ENCODE peak calls at places on chromosomes 3 and 15, in six cellular contexts. One of them, this sample, is unnamed.
A peak's percentile ranks its signal among the peaks of the same experiment; 100 is the strongest.

GRCh38 chr15:101578443-101578894 is 73.7 kb downstream of the TM2D3 start:
- DNase-seq in psoas muscle: no peak
- DNase-seq in IMR-90: no peak
- DNase-seq in BE2C: peak; percentile 57
- DNase-seq in ovary: no peak
- DNase-seq in gastrocnemius medialis: no peak
- DNase-seq in this sample: peak; percentile 78

GRCh38 chr3:169165196-169166159 is 498.0 kb downstream of the MECOM start:
- DNase-seq in psoas muscle: no peak
- DNase-seq in IMR-90: no peak
- DNase-seq in BE2C: no peak
- DNase-seq in ovary: no peak
- DNase-seq in gastrocnemius medialis: no peak
- DNase-seq in this sample: no peak

GRCh38 chr3:12353796-12354505 is 65.1 kb downstream of the PPARG start:
- DNase-seq in psoas muscle: no peak
- DNase-seq in IMR-90: no peak
- DNase-seq in BE2C: no peak
- DNase-seq in ovary: no peak
- DNase-seq in gastrocnemius medialis: no peak
- DNase-seq in this sample: no peak

GRCh38 chr3:143265501-143266070 is 146.0 kb downstream of the CHST2 start:
- DNase-seq in psoas muscle: no peak
- DNase-seq in IMR-90: no peak
- DNase-seq in BE2C: no peak
- DNase-seq in ovary: no peak
- DNase-seq in gastrocnemius medialis: no peak
- DNase-seq in this sample: no peak

GRCh38 chr15:49589030-49589429 is 31.6 kb downstream of the FAM227B start:
- DNase-seq in psoas muscle: no peak
- DNase-seq in IMR-90: peak; percentile 0
- DNase-seq in BE2C: no peak
- DNase-seq in ovary: no peak
- DNase-seq in gastrocnemius medialis: no peak
- DNase-seq in this sample: no peak

GRCh38 chr3:12922299-12922698 is 80.9 kb upstream of the RPL32 start:
- DNase-seq in psoas muscle: no peak
- DNase-seq in IMR-90: peak; percentile 15
- DNase-seq in BE2C: no peak
- DNase-seq in ovary: no peak
- DNase-seq in gastrocnemius medialis: no peak
- DNase-seq in this sample: no peak

GRCh38 chr3:14117468-14118399 is 6.9 kb downstream of the CHCHD4 start:
- DNase-seq in psoas muscle: no peak
- DNase-seq in IMR-90: no peak
- DNase-seq in BE2C: no peak
- DNase-seq in ovary: no peak
- DNase-seq in gastrocnemius medialis: no peak
- DNase-seq in this sample: no peak

GRCh38 chr15:75063338-75063737 is 39.9 kb downstream of the PPCDC start:
- DNase-seq in psoas muscle: no peak
- DNase-seq in IMR-90: peak; percentile 74
- DNase-seq in BE2C: no peak
- DNase-seq in ovary: no peak
- DNase-seq in gastrocnemius medialis: no peak
- DNase-seq in this sample: no peak

GRCh38 chr15:43912991-43913927 is 86.5 kb downstream of the WDR76 start:
- DNase-seq in psoas muscle: no peak
- DNase-seq in IMR-90: peak; percentile 99
- DNase-seq in BE2C: peak; percentile 35
- DNase-seq in ovary: peak; percentile 19
- DNase-seq in gastrocnemius medialis: no peak
- DNase-seq in this sample: no peak

GRCh38 chr15:88605507-88606436 is 15.4 kb upstream of the AEN start:
- DNase-seq in psoas muscle: no peak
- DNase-seq in IMR-90: peak; percentile 29
- DNase-seq in BE2C: peak; percentile 47
- DNase-seq in ovary: no peak
- DNase-seq in gastrocnemius medialis: no peak
- DNase-seq in this sample: peak; percentile 80

GRCh38 chr3:42996633-42997075 is 17.5 kb downstream of the GASK1A start:
- DNase-seq in psoas muscle: peak; percentile 69
- DNase-seq in IMR-90: no peak
- DNase-seq in BE2C: no peak
- DNase-seq in ovary: no peak
- DNase-seq in gastrocnemius medialis: peak; percentile 59
- DNase-seq in this sample: no peak

GRCh38 chr3:64355473-64355872 is 130.2 kb upstream of the PRICKLE2 start:
- DNase-seq in psoas muscle: no peak
- DNase-seq in IMR-90: peak; percentile 67
- DNase-seq in BE2C: no peak
- DNase-seq in ovary: no peak
- DNase-seq in gastrocnemius medialis: no peak
- DNase-seq in this sample: no peak

GRCh38 chr3:165638066-165638465 is 199.2 kb downstream of the BCHE start:
- DNase-seq in psoas muscle: no peak
- DNase-seq in IMR-90: peak; percentile 28
- DNase-seq in BE2C: no peak
- DNase-seq in ovary: no peak
- DNase-seq in gastrocnemius medialis: no peak
- DNase-seq in this sample: no peak

GRCh38 chr3:38283810-38284775 is 2.0 kb downstream of the SLC22A14 start:
- DNase-seq in psoas muscle: no peak
- DNase-seq in IMR-90: peak; percentile 53
- DNase-seq in BE2C: no peak
- DNase-seq in ovary: no peak
- DNase-seq in gastrocnemius medialis: no peak
- DNase-seq in this sample: no peak

GRCh38 chr3:162525052-162525451 is 1028.4 kb downstream of the OTOL1 start:
- DNase-seq in psoas muscle: no peak
- DNase-seq in IMR-90: peak; percentile 94
- DNase-seq in BE2C: no peak
- DNase-seq in ovary: no peak
- DNase-seq in gastrocnemius medialis: no peak
- DNase-seq in this sample: no peak

GRCh38 chr3:186099178-186099577 is 9.7 kb downstream of the ETV5 start:
- DNase-seq in psoas muscle: peak; percentile 80
- DNase-seq in IMR-90: peak; percentile 82
- DNase-seq in BE2C: peak; percentile 80
- DNase-seq in ovary: peak; percentile 13
- DNase-seq in gastrocnemius medialis: no peak
- DNase-seq in this sample: no peak

GRCh38 chr15:101495334-101496197 is 6.1 kb upstream of the PCSK6 start:
- DNase-seq in psoas muscle: no peak
- DNase-seq in IMR-90: no peak
- DNase-seq in BE2C: no peak
- DNase-seq in ovary: no peak
- DNase-seq in gastrocnemius medialis: no peak
- DNase-seq in this sample: no peak

GRCh38 chr3:188345223-188345622 is 191.3 kb downstream of the LPP start:
- DNase-seq in psoas muscle: no peak
- DNase-seq in IMR-90: peak; percentile 57
- DNase-seq in BE2C: no peak
- DNase-seq in ovary: no peak
- DNase-seq in gastrocnemius medialis: no peak
- DNase-seq in this sample: no peak

GRCh38 chr3:14791343-14791945 is 27.3 kb upstream of the FGD5 start:
- DNase-seq in psoas muscle: peak; percentile 75
- DNase-seq in IMR-90: peak; percentile 12
- DNase-seq in BE2C: peak; percentile 70
- DNase-seq in ovary: peak; percentile 46
- DNase-seq in gastrocnemius medialis: peak; percentile 18
- DNase-seq in this sample: peak; percentile 87

GRCh38 chr3:57150097-57150496 is 15.1 kb downstream of the IL17RD start:
- DNase-seq in psoas muscle: no peak
- DNase-seq in IMR-90: no peak
- DNase-seq in BE2C: no peak
- DNase-seq in ovary: no peak
- DNase-seq in gastrocnemius medialis: no peak
- DNase-seq in this sample: no peak

GRCh38 chr3:160180581-160181216 is 44.5 kb upstream of the C3orf80 start:
- DNase-seq in psoas muscle: no peak
- DNase-seq in IMR-90: no peak
- DNase-seq in BE2C: no peak
- DNase-seq in ovary: no peak
- DNase-seq in gastrocnemius medialis: no peak
- DNase-seq in this sample: no peak

GRCh38 chr15:45457215-45457614 is 65.3 kb downstream of the SLC30A4 start:
- DNase-seq in psoas muscle: no peak
- DNase-seq in IMR-90: no peak
- DNase-seq in BE2C: no peak
- DNase-seq in ovary: no peak
- DNase-seq in gastrocnemius medialis: no peak
- DNase-seq in this sample: no peak

GRCh38 chr15:71117906-71118305 is 2.6 kb downstream of the THSD4 start:
- DNase-seq in psoas muscle: no peak
- DNase-seq in IMR-90: no peak
- DNase-seq in BE2C: no peak
- DNase-seq in ovary: no peak
- DNase-seq in gastrocnemius medialis: no peak
- DNase-seq in this sample: no peak

GRCh38 chr3:39383913-39384664 is 919 bp downstream of the SLC25A38 start:
- DNase-seq in psoas muscle: peak; percentile 98
- DNase-seq in IMR-90: peak; percentile 88
- DNase-seq in BE2C: peak; percentile 94
- DNase-seq in ovary: peak; percentile 95
- DNase-seq in gastrocnemius medialis: peak; percentile 97
- DNase-seq in this sample: peak; percentile 97

GRCh38 chr3:15535757-15536156 is 14.3 kb upstream of the COLQ start:
- DNase-seq in psoas muscle: no peak
- DNase-seq in IMR-90: peak; percentile 15
- DNase-seq in BE2C: no peak
- DNase-seq in ovary: no peak
- DNase-seq in gastrocnemius medialis: no peak
- DNase-seq in this sample: no peak

GRCh38 chr15:79455361-79455760 is 23.2 kb downstream of the MINAR1 start:
- DNase-seq in psoas muscle: no peak
- DNase-seq in IMR-90: peak; percentile 31
- DNase-seq in BE2C: no peak
- DNase-seq in ovary: no peak
- DNase-seq in gastrocnemius medialis: no peak
- DNase-seq in this sample: no peak

GRCh38 chr3:165082632-165083031 is 4.3 kb upstream of the SI start:
- DNase-seq in psoas muscle: no peak
- DNase-seq in IMR-90: no peak
- DNase-seq in BE2C: no peak
- DNase-seq in ovary: no peak
- DNase-seq in gastrocnemius medialis: no peak
- DNase-seq in this sample: no peak

GRCh38 chr3:68972358-68972979 is 40.1 kb upstream of the TAFA4 start:
- DNase-seq in psoas muscle: no peak
- DNase-seq in IMR-90: peak; percentile 51
- DNase-seq in BE2C: peak; percentile 80
- DNase-seq in ovary: peak; percentile 51
- DNase-seq in gastrocnemius medialis: no peak
- DNase-seq in this sample: peak; percentile 83

GRCh38 chr3:115275897-115276296 is 128.8 kb upstream of the ZBTB20 start:
- DNase-seq in psoas muscle: no peak
- DNase-seq in IMR-90: peak; percentile 8
- DNase-seq in BE2C: no peak
- DNase-seq in ovary: no peak
- DNase-seq in gastrocnemius medialis: no peak
- DNase-seq in this sample: no peak
- H3K4me1 ChIP-seq in psoas muscle: peaks cover 15% of the 10 kb centered on the region
- H3K4me1 ChIP-seq in IMR-90: no peaks in the 10 kb centered on the region
- H3K4me1 ChIP-seq in BE2C: peaks cover 9% of the 10 kb centered on the region
- H3K4me1 ChIP-seq in ovary: peaks cover 2% of the 10 kb centered on the region
- H3K4me1 ChIP-seq in gastrocnemius medialis: peaks cover 7% of the 10 kb centered on the region
- H3K4me1 ChIP-seq in this sample: no peaks in the 10 kb centered on the region

GRCh38 chr3:158267015-158267414 is 157.1 kb downstream of the RSRC1 start:
- DNase-seq in psoas muscle: no peak
- DNase-seq in IMR-90: no peak
- DNase-seq in BE2C: no peak
- DNase-seq in ovary: no peak
- DNase-seq in gastrocnemius medialis: no peak
- DNase-seq in this sample: no peak

GRCh38 chr3:158269896-158270295 is 160.0 kb downstream of the RSRC1 start:
- DNase-seq in psoas muscle: no peak
- DNase-seq in IMR-90: no peak
- DNase-seq in BE2C: no peak
- DNase-seq in ovary: no peak
- DNase-seq in gastrocnemius medialis: no peak
- DNase-seq in this sample: no peak

GRCh38 chr3:158273646-158274045 is 163.8 kb downstream of the RSRC1 start:
- DNase-seq in psoas muscle: no peak
- DNase-seq in IMR-90: peak; percentile 32
- DNase-seq in BE2C: no peak
- DNase-seq in ovary: no peak
- DNase-seq in gastrocnemius medialis: no peak
- DNase-seq in this sample: no peak

DNA sequence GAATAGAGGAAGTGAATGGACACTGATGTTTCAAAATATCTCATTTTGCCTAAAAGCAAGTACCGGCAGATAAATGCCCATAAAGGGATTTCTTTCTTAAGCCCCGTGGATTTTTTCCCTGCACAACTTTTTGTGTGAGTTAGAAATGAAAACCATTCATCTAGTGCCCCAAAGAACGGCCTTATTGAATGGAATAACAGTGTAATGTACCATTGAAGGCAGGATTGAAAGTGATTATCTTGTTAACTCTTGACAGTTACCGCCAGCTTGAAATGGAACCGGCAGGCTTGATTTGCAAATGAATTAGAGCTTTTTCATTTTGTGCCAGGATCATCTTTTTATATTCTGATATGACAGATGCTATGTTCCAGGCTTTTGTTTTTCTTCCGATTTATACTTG is 162.2 kb downstream of the RSRC1 start:
- DNase-seq in psoas muscle: no peak
- DNase-seq in IMR-90: no peak
- DNase-seq in BE2C: no peak
- DNase-seq in ovary: no peak
- DNase-seq in gastrocnemius medialis: no peak
- DNase-seq in this sample: no peak
- H3K4me1 ChIP-seq in psoas muscle: no peaks in the 10 kb centered on the region
- H3K4me1 ChIP-seq in IMR-90: no peaks in the 10 kb centered on the region
- H3K4me1 ChIP-seq in BE2C: no peaks in the 10 kb centered on the region
- H3K4me1 ChIP-seq in ovary: no peaks in the 10 kb centered on the region
- H3K4me1 ChIP-seq in gastrocnemius medialis: no peaks in the 10 kb centered on the region
- H3K4me1 ChIP-seq in this sample: peaks cover 2% of the 10 kb centered on the region

DNA sequence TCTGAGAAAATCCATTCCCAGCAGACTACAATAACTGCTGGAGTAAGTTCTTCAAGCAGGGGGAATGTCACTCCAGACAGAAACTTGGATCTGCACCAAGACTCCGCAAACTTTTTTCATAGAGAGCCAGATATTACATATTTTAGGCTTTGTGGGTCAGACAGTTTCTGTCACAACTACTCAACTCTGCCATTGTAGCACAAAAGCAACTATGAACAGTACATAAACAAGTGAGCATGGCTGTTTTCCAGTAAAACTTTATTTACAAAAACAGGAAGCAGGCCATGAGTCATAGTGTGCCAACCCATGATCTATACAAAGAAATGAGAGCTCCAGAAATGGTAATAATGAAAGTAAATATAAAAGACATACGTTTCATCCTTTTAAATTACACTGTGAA is 223.2 kb upstream of the CGNL1 start:
- DNase-seq in psoas muscle: no peak
- DNase-seq in IMR-90: peak; percentile 70
- DNase-seq in BE2C: no peak
- DNase-seq in ovary: no peak
- DNase-seq in gastrocnemius medialis: no peak
- DNase-seq in this sample: no peak
- H3K4me1 ChIP-seq in psoas muscle: peaks cover 56% of the 10 kb centered on the region
- H3K4me1 ChIP-seq in IMR-90: peaks cover 27% of the 10 kb centered on the region
- H3K4me1 ChIP-seq in BE2C: peaks cover 6% of the 10 kb centered on the region
- H3K4me1 ChIP-seq in ovary: peaks cover 5% of the 10 kb centered on the region
- H3K4me1 ChIP-seq in gastrocnemius medialis: peaks cover 59% of the 10 kb centered on the region
- H3K4me1 ChIP-seq in this sample: no peaks in the 10 kb centered on the region

GRCh38 chr3:122074621-122075265 is 19.6 kb downstream of the CD86 start:
- DNase-seq in psoas muscle: peak; percentile 62
- DNase-seq in IMR-90: no peak
- DNase-seq in BE2C: no peak
- DNase-seq in ovary: no peak
- DNase-seq in gastrocnemius medialis: peak; percentile 8
- DNase-seq in this sample: no peak
- H3K4me1 ChIP-seq in psoas muscle: no peaks in the 10 kb centered on the region
- H3K4me1 ChIP-seq in IMR-90: no peaks in the 10 kb centered on the region
- H3K4me1 ChIP-seq in BE2C: no peaks in the 10 kb centered on the region
- H3K4me1 ChIP-seq in ovary: no peaks in the 10 kb centered on the region
- H3K4me1 ChIP-seq in gastrocnemius medialis: no peaks in the 10 kb centered on the region
- H3K4me1 ChIP-seq in this sample: no peaks in the 10 kb centered on the region